ENCODE peak calls at places on chromosomes 16 and 17, in five cellular contexts. E is GM12878, H is K562, Q is SK-N-SH, L is HepG2. W is an unnamed sample.

GRCh38 chr17:19398301-19399181 is 11.6 kb upstream of the MFAP4 start:
- DNase-seq in L (no peak), E (no peak), H (no peak), Q (peak), W (no peak)

GRCh38 chr16:14187517-14188338 is 116.6 kb downstream of the MRTFB start:
- DNase-seq in H (no peak), E (no peak), L (no peak), Q (no peak), W (no peak)

GRCh38 chr16:25038239-25038954 is 23.2 kb upstream of the ARHGAP17 start:
- DNase-seq in Q (no peak), H (no peak), L (no peak), E (no peak), W (no peak)

GRCh38 chr17:47649972-47650524 is 329 bp downstream of the KPNB1 start:
- DNase-seq in L (no peak), E (no peak), H (no peak), Q (no peak), W (no peak)

GRCh38 chr16:23269248-23270091 is 32.6 kb upstream of the SCNN1B start:
- DNase-seq in Q (no peak), E (no peak), H (peak), L (peak), W (no peak)

GRCh38 chr17:53655591-53655990 is 167.1 kb upstream of the KIF2B start:
- DNase-seq in E (no peak), L (no peak), H (no peak), Q (no peak), W (no peak)

GRCh38 chr17:20059728-20060188 is 50.6 kb downstream of the SPECC1 start:
- DNase-seq in H (peak), Q (no peak), E (peak), L (peak), W (no peak)

GRCh38 chr17:66691644-66692500 is 143.0 kb upstream of the CACNG5 start:
- DNase-seq in L (no peak), H (no peak), Q (no peak), E (no peak), W (no peak)

GRCh38 chr16:30041841-30042240 is 10.8 kb upstream of the TLCD3B start:
- DNase-seq in L (no peak), Q (no peak), H (peak), E (no peak), W (no peak)

GRCh38 chr16:22007509-22008214 is at the start of gene MOSMO:
- DNase-seq in E (no peak), H (peak), L (peak), Q (peak), W (peak)

GRCh38 chr17:40068129-40068581 is 5.4 kb downstream of the THRA start:
- DNase-seq in H (no peak), L (no peak), Q (no peak), E (no peak), W (no peak)
- TF ChIP-seq FOXM1 in H (no peak), L (no peak), Q (no peak), E (no peak), W (no peak)

GRCh38 chr17:35765086-35765710 is 4.5 kb downstream of the C17orf50 start:
- DNase-seq in L (no peak), E (no peak), Q (peak), H (no peak), W (no peak)

GRCh38 chr17:35765731-35766488 is 5.2 kb downstream of the C17orf50 start:
- DNase-seq in L (no peak), H (no peak), Q (peak), E (no peak), W (no peak)

GRCh38 chr17:35768796-35769195 is 8.1 kb downstream of the C17orf50 start:
- DNase-seq in Q (no peak), H (no peak), E (no peak), L (no peak), W (no peak)

GRCh38 chr17:35766489-35766877 is 5.8 kb downstream of the C17orf50 start:
- DNase-seq in H (no peak), Q (peak), E (no peak), L (no peak), W (no peak)

DNA sequence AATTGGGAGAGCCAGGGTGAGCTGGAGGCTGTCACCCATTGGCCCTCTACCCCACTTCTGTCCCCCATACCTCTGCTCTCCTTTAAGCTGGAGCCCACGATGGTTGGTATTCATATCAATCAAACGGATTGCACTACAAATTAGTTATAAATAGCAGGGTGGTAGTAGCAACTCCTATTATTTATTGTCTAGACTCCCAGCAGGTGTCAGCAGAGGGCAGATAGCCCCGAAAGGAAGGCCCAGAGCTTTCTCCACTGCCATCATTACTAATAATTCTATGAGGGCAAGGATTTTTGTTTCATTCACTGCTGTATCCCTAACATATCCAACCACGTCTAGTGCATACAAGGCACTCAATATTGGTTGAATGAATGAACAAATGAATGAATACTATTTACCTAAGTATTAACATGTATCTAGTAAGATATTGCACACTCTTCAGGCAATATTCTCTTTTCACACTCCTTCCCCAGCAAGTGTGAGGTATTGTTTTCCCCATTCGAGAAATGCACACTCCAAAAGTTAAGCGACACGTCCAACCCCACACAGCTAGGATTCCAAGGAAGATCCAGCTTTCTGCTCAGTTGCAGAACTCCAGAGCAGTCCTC is 6.3 kb downstream of the C17orf50 start:
- DNase-seq in L (no peak), Q (peak), E (no peak), H (peak), W (no peak)
- TF ChIP-seq FOXM1 in L (no peak), Q (no peak), E (no peak), H (no peak), W (no peak)

GRCh38 chr17:78272181-78272913 is 40.9 kb downstream of the TMEM235 start:
- DNase-seq in Q (peak), L (no peak), E (no peak), H (peak), W (no peak)

GRCh38 chr17:78268191-78268874 is 36.9 kb downstream of the TMEM235 start:
- DNase-seq in Q (peak), E (no peak), H (no peak), L (no peak), W (no peak)

GRCh38 chr17:78268960-78269892 is 37.8 kb downstream of the TMEM235 start:
- DNase-seq in Q (peak), L (no peak), H (no peak), E (no peak), W (no peak)

GRCh38 chr17:78271419-78272160 is 40.2 kb downstream of the TMEM235 start:
- DNase-seq in Q (no peak), H (peak), E (no peak), L (no peak), W (no peak)

DNA sequence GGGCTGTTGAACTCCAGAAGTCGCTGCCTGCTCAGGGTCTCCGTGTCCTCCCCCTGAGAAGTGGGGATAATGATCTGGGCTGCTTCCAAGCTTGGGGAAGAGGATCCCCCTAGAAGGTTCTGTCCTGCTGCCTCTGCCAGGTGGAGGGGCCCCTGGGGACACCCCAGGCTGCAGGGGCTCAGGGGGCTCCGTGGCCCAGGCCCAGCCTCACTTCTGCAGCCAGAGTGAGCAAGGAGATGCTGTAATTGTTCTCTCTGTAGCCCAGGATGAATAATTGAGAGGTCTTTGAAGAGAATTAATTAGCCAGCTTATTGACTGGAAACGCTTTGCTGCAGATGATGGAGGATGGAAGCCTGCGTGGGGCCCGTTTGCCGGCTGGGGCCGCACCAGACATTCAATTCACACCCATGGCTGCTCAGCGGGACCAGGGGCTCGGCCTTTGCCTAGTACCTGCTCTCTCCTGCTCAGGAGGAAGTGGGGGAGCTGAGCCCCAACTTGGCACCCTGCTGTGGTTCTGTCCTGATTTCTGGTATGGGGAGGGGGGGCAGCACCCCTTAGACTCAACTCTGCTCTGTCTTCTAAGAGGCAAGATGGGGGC is 38.6 kb downstream of the TMEM235 start:
- DNase-seq in E (no peak), Q (no peak), H (no peak), L (no peak), W (no peak)
- TF ChIP-seq FOXM1 in E (no peak), Q (no peak), H (no peak), L (no peak), W (no peak)

GRCh38 chr16:80966617-80967016 is 40.1 kb downstream of the CMC2 start:
- DNase-seq in E (no peak), Q (no peak), L (no peak), H (no peak), W (no peak)

GRCh38 chr16:80971814-80972213 is 34.9 kb downstream of the CMC2 start:
- DNase-seq in H (peak), Q (no peak), L (no peak), E (no peak), W (no peak)

GRCh38 chr16:80969114-80969484 is 37.6 kb downstream of the CMC2 start:
- DNase-seq in L (no peak), Q (no peak), H (no peak), E (no peak), W (no peak)

GRCh38 chr16:80972611-80973010 is 34.1 kb downstream of the CMC2 start:
- DNase-seq in L (no peak), E (no peak), Q (no peak), H (no peak), W (no peak)

GRCh38 chr16:80968386-80969113 is 38.1 kb downstream of the CMC2 start:
- DNase-seq in Q (no peak), E (no peak), L (no peak), H (no peak), W (no peak)
- TF ChIP-seq FOXM1 in Q (no peak), E (no peak), L (no peak), H (no peak), W (no peak)

DNA sequence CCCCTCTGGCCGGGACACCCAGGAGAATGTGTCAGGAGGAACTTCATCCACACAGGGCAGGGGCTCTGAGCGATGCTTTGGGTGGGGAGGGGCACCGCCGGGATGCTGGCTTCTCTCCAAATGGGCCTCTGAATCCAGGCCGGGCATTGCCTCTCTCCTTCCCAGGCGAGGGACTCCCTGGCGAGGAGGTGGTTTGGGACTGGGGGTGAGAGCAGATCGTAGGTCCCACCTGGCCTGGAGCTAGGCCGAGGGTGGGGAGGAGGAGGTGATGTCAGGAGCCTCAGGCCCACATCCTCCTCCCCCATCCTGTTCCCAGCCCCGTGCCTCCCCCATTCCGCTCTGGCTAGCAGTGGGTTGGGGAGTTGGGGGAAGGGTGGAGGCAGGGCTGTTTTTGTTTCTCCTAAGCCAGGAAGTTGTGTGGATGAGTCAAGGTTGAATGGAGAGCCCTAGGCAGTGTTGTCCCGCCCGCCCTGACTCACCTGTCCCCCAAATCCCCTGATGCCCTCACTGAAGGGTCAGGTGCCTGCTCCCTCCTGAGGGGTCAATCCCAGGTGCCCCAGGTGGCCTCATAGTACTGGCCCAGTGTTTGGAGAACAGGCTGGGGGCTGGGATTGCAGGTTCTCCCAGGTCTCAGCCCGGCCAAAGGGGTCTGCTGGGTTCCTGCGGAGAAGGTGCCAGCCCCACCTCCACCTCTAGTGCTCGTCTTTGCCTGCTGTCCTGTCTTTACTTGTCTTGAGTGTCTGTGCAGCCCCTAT is 2.8 kb downstream of the GRB7 start:
- DNase-seq in E (no peak), L (peak), H (peak), Q (peak), W (no peak)
- TF ChIP-seq FOXM1 in E (no peak), L (no peak), H (no peak), Q (no peak), W (no peak)